ENCODE peak calls at places on chromosome 17, in five cellular contexts. N is PC-3, S is HCT116, D is neural progenitor cell, W is MM.1S. E is an unnamed sample. For H3K4me1, the result is how much of the 10 kb centered on the place peaks cover.

GRCh38 chr17:71926746-71927398 is 193.9 kb upstream of the SOX9 start:
- DNase-seq in N (peak), S (no peak), W (no peak), D (no peak), E (peak)

GRCh38 chr17:4584125-4584834 is at the start of gene SMTNL2:
- DNase-seq in D (peak), N (no peak), S (no peak), W (no peak), E (peak)

GRCh38 chr17:83145831-83146230 is 66.4 kb downstream of the METRNL start:
- DNase-seq in N (no peak), D (no peak), S (no peak), W (no peak), E (no peak)

GRCh38 chr17:82927661-82928601 is 88.1 kb upstream of the ZNF750 start:
- DNase-seq in D (no peak), W (no peak), N (no peak), S (no peak), E (no peak)

GRCh38 chr17:81930142-81931125 is 2.9 kb upstream of the MAFG start:
- DNase-seq in D (peak), N (peak), W (no peak), S (no peak), E (peak)

GRCh38 chr17:1473841-1474240 is 17.8 kb upstream of the CRK start:
- DNase-seq in N (no peak), W (no peak), D (no peak), S (no peak), E (no peak)

GRCh38 chr17:7440113-7440822 is 956 bp downstream of the FGF11 start:
- DNase-seq in D (peak), S (no peak), N (peak), W (no peak), E (peak)

GRCh38 chr17:31524926-31525800 is 133.7 kb downstream of the RAB11FIP4 start:
- DNase-seq in S (peak), D (peak), N (peak), W (peak), E (peak)

GRCh38 chr17:60664022-60664421 is 13.6 kb upstream of the BCAS3 start:
- DNase-seq in W (no peak), N (no peak), D (no peak), S (no peak), E (peak)

GRCh38 chr17:60770946-60771422 is 93.3 kb downstream of the BCAS3 start:
- DNase-seq in D (no peak), W (no peak), S (no peak), N (no peak), E (no peak)

GRCh38 chr17:68599873-68600122 is 1.4 kb downstream of the FAM20A start:
- DNase-seq in D (no peak), N (no peak), S (no peak), W (no peak), E (no peak)

GRCh38 chr17:20234266-20234665 is 225.1 kb downstream of the SPECC1 start:
- DNase-seq in N (no peak), S (no peak), W (no peak), D (no peak), E (no peak)

GRCh38 chr17:38591759-38592241 is 14.0 kb downstream of the SRCIN1 start:
- DNase-seq in D (no peak), S (no peak), W (peak), N (peak), E (peak)

GRCh38 chr17:79323556-79323955 is 248.9 kb downstream of the ENGASE start:
- DNase-seq in S (no peak), W (no peak), N (no peak), D (no peak), E (no peak)

GRCh38 chr17:8740486-8740885 is 4.2 kb downstream of the CCDC42 start:
- DNase-seq in S (no peak), N (no peak), D (peak), W (peak), E (no peak)

DNA sequence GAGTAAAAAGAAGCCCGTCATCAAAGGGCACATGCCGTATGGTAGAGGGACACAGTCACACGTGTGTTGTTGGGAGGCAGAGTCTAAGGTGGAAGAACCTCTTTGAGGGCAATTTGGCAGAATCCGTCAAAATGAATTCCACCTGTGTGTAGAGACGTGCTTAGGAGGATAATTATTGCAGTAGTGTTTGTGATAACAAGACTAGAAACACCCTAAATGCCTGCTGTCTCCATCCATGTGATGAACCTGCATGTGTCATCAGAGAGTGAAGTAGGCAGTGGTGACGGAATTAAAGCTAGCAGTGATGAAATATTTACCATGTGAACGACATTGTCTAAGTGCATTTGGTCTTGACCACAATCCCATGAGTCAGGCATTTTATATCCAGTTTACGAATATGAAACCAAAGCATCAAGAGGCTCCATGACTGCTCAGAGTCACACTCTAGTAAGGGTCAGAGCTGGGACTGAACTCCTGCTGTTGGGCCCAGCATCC is 61.3 kb upstream of the ADORA2B start:
- DNase-seq in N (peak), S (peak), D (no peak), W (no peak), E (peak)
- TF ChIP-seq EZH2phosphoT487 in N (no peak), S (no peak), D (no peak), W (no peak), E (no peak)

GRCh38 chr17:44972953-44973352 is 4.8 kb upstream of the C1QL1 start:
- DNase-seq in D (no peak), N (peak), S (no peak), W (no peak), E (peak)
- TF ChIP-seq EZH2 in D (no peak), N (no peak), S (no peak), W (no peak), E (no peak)

GRCh38 chr17:39925282-39926134 is 1.9 kb downstream of the ORMDL3 start:
- DNase-seq in D (no peak), N (no peak), W (peak), S (no peak), E (no peak)
- H3K4me1 ChIP-seq in D (under half), N (under half), W (under half), S (under half), E (half or more)

GRCh38 chr17:74467221-74467951 is 952 bp downstream of the CD300A start:
- DNase-seq in W (peak), N (no peak), D (peak), S (no peak), E (no peak)
- TF ChIP-seq EZH2phosphoT487 in W (no peak), N (no peak), D (no peak), S (no peak), E (no peak)

DNA sequence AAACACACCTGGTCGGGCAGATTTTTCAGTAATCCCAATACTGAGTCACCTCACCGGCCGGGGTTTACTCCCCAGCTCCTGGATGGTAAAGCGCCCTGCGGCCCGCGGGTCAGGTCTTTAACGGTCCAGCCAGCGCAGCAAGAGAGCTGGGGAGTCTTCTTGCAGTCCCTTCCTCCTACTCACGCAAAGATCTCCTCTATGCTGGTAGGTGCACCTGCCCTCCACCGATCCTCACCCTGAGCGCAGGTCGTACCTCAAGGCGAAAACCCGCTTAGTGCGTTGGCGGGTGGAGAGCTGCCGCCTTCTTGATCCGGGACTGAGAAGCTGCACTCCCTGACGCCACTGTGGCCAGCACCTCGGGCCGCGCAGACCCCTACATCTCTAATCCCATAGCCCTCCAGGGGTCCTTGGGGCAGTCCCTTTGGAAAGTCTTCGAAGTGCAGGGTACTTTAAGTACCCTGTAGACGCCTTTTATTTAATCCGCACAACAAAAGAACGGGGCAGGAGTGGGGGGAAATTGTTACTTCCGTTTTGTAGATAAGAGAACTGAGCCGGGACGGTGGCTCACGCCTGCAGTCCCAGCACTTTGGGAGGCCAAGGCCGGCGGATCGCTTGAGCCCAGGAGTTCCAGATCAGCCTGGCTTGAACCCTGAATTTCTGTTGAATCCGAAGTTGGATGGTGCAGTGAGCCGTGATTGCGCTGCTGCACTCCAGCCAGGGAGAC is 10.4 kb upstream of the HOXB13 start:
- DNase-seq in S (no peak), W (no peak), N (peak), D (peak), E (no peak)
- TF ChIP-seq EZH2 in S (no peak), W (no peak), N (no peak), D (peak), E (peak)

DNA sequence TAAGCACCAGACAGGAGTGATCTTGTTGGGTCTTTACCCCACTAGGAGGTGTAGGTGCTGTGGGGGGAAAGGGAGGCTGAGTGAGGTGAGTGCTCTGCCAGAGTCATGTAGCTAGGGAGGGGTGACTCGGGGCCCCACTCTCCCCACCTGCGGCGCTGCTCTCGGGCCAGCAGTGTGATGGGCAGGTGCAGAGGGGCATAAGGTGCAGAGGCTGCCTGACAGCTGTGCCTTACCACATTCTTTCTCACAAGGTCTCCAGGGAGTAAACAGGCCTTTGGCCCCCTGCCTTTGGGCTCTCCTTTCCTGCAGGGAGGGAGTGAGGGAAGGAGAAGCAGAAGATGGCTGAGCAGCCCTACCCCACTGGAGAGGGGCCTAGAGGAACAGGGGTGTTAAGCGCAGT is 4.5 kb upstream of the CNP start:
- DNase-seq in N (no peak), W (no peak), D (no peak), S (no peak), E (no peak)
- H3K4me1 ChIP-seq in N (under half), W (under half), D (under half), S (under half), E (under half)

E was measured in GM23248.